ENCODE peak calls at places on chromosomes 12 and 14, in four cellular contexts. R is neural crest cell, Y is left ventricle myocardium inferior, K is HepG2. L is an unnamed sample.
A peak's percentile ranks its signal among the peaks of the same experiment; 100 is the strongest.

GRCh38 chr14:53915364-53916014 is 41.1 kb downstream of the BMP4 start:
- DNase-seq in R (no peak), Y (no peak), K (no peak), L (no peak)

GRCh38 chr14:104879983-104880565 is 15.0 kb downstream of the CEP170B start:
- DNase-seq in R (no peak), Y (peak; percentile 5), K (no peak), L (peak; percentile 10)

GRCh38 chr14:72868500-72868899 is 25.4 kb downstream of the DPF3 start:
- DNase-seq in R (no peak), Y (no peak), K (no peak), L (no peak)

GRCh38 chr14:93005135-93005813 is 82.3 kb downstream of the CHGA start:
- DNase-seq in R (no peak), Y (no peak), K (no peak), L (no peak)

GRCh38 chr14:61866932-61867920 is 105.0 kb downstream of the SNAPC1 start:
- DNase-seq in R (no peak), Y (no peak), K (no peak), L (no peak)

GRCh38 chr14:102925646-102926045 is 3.2 kb downstream of the AMN start:
- DNase-seq in R (no peak), Y (no peak), K (no peak), L (peak; percentile 12)

GRCh38 chr12:51028126-51028810 is 2.1 kb upstream of the SLC11A2 start:
- DNase-seq in R (peak; percentile 7), Y (no peak), K (peak; percentile 70), L (no peak)

GRCh38 chr12:63967781-63968180 is 123.3 kb downstream of the SRGAP1 start:
- DNase-seq in R (no peak), Y (no peak), K (no peak), L (no peak)

GRCh38 chr14:105335735-105336476 is 21.4 kb downstream of the PACS2 start:
- DNase-seq in R (no peak), Y (peak; percentile 70), K (no peak), L (peak; percentile 58)

GRCh38 chr12:3490848-3491382 is at the start of gene PRMT8:
- DNase-seq in R (peak; percentile 48), Y (no peak), K (no peak), L (peak; percentile 78)

GRCh38 chr14:55245657-55246268 is 25.5 kb upstream of the FBXO34 start:
- DNase-seq in R (no peak), Y (no peak), K (peak; percentile 25), L (no peak)

GRCh38 chr12:11499802-11500201 is 104.4 kb upstream of the PRB2 start:
- DNase-seq in R (no peak), Y (no peak), K (no peak), L (no peak)

GRCh38 chr12:93722757-93723567 is 45.8 kb downstream of the CRADD start:
- DNase-seq in R (no peak), Y (no peak), K (no peak), L (no peak)

GRCh38 chr12:50174971-50175715 is 8.0 kb upstream of the CERS5 start:
- DNase-seq in R (peak; percentile 23), Y (no peak), K (peak; percentile 62), L (no peak)

GRCh38 chr12:53538209-53538689 is 31.0 kb upstream of the NPFF start:
- DNase-seq in R (no peak), Y (no peak), K (peak; percentile 94), L (no peak)

GRCh38 chr12:49201595-49202295 is 12.9 kb upstream of the TUBA1A start:
- DNase-seq in R (no peak), Y (no peak), K (no peak), L (no peak)

GRCh38 chr12:67562513-67563287 is 85.8 kb upstream of the DYRK2 start:
- DNase-seq in R (no peak), Y (no peak), K (no peak), L (no peak)

GRCh38 chr14:68787235-68787727 is 5.6 kb downstream of the ZFP36L1 start:
- DNase-seq in R (no peak), Y (no peak), K (no peak), L (peak; percentile 12)

GRCh38 chr12:64890873-64891468 is 66.5 kb downstream of the TBC1D30 start:
- DNase-seq in R (no peak), Y (no peak), K (peak; percentile 61), L (no peak)

GRCh38 chr14:99195602-99196309 is 76.2 kb downstream of the BCL11B start:
- DNase-seq in R (no peak), Y (no peak), K (no peak), L (no peak)

GRCh38 chr12:58645946-58646345 is 274.4 kb downstream of the LRIG3 start:
- DNase-seq in R (no peak), Y (no peak), K (no peak), L (no peak)

GRCh38 chr14:105172476-105172875 is 3.9 kb upstream of the JAG2 start:
- DNase-seq in R (no peak), Y (no peak), K (no peak), L (no peak)

GRCh38 chr12:126651133-126651532 is 1585.9 kb downstream of the AACS start:
- DNase-seq in R (no peak), Y (no peak), K (no peak), L (no peak)

GRCh38 chr12:126648074-126648473 is 1582.8 kb downstream of the AACS start:
- DNase-seq in R (no peak), Y (no peak), K (no peak), L (no peak)
- TF ChIP-seq CTCF in R (no peak), Y (no peak), K (no peak), L (no peak)

DNA sequence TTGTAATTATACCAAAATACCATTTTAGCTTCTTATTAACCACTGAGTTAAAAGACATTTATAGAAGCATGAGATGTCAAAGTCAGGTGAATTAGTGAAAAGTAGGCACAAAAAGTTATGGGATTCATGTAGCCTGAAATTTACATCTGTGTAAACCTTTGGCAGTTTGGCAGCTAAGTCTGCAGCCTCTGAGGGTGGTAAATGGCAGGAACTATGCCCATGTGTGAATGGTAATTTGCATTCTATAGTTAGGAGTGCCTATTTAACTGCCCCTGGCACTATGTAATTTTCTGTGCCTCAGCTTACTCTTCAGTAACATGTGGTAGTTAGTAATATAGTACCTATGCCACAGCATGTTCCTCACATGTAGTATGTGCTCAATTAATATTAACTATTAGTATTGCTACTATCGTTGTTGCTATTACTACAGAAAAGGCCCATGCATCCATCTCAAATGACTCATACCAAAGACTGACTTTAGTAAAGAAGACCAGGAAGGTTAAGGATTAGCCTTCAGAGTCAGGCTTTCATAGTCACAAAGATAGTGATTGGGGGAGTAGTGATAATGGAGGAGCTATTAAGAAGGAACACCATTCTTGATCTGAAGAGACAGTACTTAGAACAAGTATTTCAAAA is 258.7 kb upstream of the BTG1 start:
- DNase-seq in R (no peak), Y (no peak), K (no peak), L (no peak)
- TF ChIP-seq CTCF in R (no peak), Y (no peak), K (no peak), L (no peak)

GRCh38 chr14:75452324-75452723 is 24.5 kb downstream of the JDP2 start:
- DNase-seq in R (no peak), Y (peak; percentile 33), K (no peak), L (no peak)

GRCh38 chr14:75456069-75457023 is 28.5 kb downstream of the JDP2 start:
- DNase-seq in R (no peak), Y (no peak), K (no peak), L (no peak)

GRCh38 chr14:75454963-75455546 is 27.2 kb downstream of the JDP2 start:
- DNase-seq in R (no peak), Y (peak; percentile 68), K (peak; percentile 15), L (no peak)

GRCh38 chr14:75452900-75453816 is 25.3 kb downstream of the JDP2 start:
- DNase-seq in R (peak; percentile 36), Y (peak; percentile 64), K (peak; percentile 86), L (peak; percentile 31)

GRCh38 chr14:75453817-75454434 is 26.1 kb downstream of the JDP2 start:
- DNase-seq in R (no peak), Y (no peak), K (no peak), L (no peak)
- TF ChIP-seq CTCF in R (no peak), Y (no peak), K (no peak), L (no peak)

DNA sequence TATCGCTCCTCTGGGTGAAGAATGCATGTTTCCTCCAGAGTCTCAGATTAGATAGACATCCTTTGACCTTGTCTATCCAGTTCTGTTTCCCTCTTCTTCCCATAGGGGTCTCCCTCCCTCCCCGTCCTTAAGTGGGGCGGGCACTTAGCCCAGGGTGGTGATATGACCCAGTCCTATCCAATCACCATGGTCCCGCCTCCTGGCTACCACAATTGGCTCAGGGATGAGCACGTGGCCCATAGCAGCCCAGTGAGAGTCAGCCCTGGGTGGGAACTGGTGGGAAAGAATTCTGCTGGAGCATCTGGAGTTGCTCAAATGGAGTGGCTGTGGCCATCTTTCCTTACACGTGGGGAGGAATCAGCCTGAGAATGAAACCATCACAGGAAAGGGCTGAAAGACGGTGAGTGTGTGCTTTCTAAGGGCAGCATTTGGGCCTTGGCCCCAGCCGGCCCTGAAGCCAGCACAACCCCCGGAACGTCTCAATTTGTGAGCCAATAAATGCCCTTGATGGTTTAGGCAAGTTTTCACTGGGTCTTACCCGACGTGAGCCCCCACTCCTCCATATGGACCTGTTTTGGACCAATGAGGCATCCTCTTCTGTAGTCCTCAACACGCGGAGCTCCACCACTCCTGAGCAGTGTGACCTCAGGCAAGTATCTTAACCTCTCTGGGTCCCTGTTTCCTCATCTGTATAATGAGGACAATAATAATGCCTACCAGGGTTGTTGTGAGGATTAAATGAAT is 14.3 kb upstream of the MLXIP start:
- DNase-seq in R (peak; percentile 59), Y (peak; percentile 90), K (peak; percentile 97), L (peak; percentile 87)
- TF ChIP-seq CTCF in R (peak; percentile 49), Y (peak; percentile 48), K (peak; percentile 83), L (peak; percentile 60)

DNA sequence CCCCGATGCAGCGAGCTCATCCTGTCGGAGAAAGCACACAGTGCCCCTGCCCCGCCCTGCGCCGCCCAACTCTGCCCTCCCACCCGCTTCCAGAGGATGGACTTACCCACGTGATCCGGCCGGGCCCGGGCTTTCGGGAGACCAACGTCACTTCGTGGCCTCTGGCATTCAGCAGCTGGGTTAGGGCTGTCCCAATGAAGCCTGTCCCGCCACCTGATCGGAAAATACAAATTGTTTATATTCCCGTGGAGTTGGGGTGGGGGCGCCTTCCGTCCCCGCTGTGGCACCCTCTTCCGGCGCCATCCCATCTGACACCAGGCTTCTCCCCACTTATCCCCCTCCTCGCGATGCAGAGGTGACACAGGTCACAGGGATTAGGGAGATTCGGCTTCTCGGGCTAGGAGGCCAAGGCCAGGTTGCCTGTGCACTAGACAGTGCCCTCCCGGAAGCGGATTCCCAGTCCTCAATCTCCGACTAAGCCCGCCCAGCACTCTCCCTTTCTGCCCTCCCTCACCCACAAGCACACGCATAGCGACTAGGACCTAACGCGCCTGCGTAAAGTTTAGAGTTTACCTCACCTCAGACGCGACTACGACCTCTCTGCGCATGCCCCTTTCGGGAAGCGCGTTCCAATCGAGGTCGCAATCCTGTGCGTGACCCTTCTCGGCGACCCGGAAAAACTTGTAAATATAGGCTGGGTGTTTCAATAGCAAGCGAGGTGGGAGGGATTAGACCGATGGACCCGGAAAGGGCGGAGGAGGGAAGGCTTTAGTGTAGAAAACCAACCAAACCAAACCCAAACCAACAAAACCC is at the start of gene SDR39U1:
- DNase-seq in R (peak; percentile 89), Y (peak; percentile 96), K (peak; percentile 100), L (peak; percentile 96)
- TF ChIP-seq CTCF in R (peak; percentile 28), Y (no peak), K (peak; percentile 50), L (no peak)

GRCh38 chr12:20237091-20237490 is 131.2 kb upstream of the PDE3A start:
- DNase-seq in R (no peak), Y (no peak), K (no peak), L (no peak)
- TF ChIP-seq CTCF in R (no peak), Y (no peak), K (no peak), L (no peak)

DNA sequence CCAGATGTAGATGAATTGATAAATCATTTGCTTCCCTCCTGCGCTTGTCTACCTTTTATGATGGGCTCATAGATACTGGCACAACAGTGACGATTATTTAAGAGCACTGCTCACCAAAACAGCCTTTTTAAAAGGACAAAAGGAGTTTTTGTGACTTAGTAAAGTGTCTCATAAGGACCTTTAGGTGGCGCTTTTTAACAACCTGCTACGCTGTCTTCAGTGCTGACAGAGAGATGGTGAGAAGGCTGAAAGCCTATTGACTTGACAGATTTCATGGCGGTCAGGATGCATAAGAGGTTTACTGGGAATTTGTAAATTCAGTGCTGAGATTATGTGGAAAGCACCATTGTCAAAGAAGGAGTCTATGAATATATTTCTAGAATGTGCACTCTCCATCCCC is 87.6 kb downstream of the SLC15A5 start:
- DNase-seq in R (no peak), Y (no peak), K (peak; percentile 29), L (no peak)
- TF ChIP-seq CTCF in R (peak; percentile 57), Y (no peak), K (peak; percentile 50), L (no peak)

L was measured in glutamatergic neuron.